ENCODE peak calls at places on chromosomes 7 and 10, in six cellular contexts. Y is heart left ventricle, J is HL-60, U is brain microvascular endothelial cell, W is astrocyte, A is Panc1. Z is an unnamed sample.

GRCh38 chr7:128209229-128210035 is 31.6 kb upstream of the LEP start:
- DNase-seq in A (peak; percentile 78), Y (peak; percentile 53), J (peak; percentile 73), W (peak; percentile 49), U (peak; percentile 64), Z (peak; percentile 26)

GRCh38 chr10:78394050-78394449 is 360.4 kb downstream of the RPS24 start:
- DNase-seq in Y (no peak), U (no peak), J (no peak), A (no peak), W (no peak), Z (no peak)

GRCh38 chr10:7199152-7199760 is 211.6 kb downstream of the SFMBT2 start:
- DNase-seq in W (peak; percentile 80), Y (no peak), J (no peak), A (no peak), U (no peak), Z (no peak)

GRCh38 chr7:41695661-41696322 is 7.1 kb downstream of the INHBA start:
- DNase-seq in Y (no peak), J (no peak), A (no peak), U (peak; percentile 77), W (peak; percentile 89), Z (no peak)

GRCh38 chr10:59870152-59870551 is 36.2 kb downstream of the CCDC6 start:
- DNase-seq in A (no peak), U (no peak), Y (no peak), W (no peak), J (no peak), Z (no peak)

GRCh38 chr7:99314504-99314903 is 11.2 kb upstream of the ARPC1A start:
- DNase-seq in J (no peak), W (no peak), U (no peak), Y (no peak), A (no peak), Z (no peak)

GRCh38 chr10:74113546-74113945 is 37.1 kb downstream of the AP3M1 start:
- DNase-seq in U (no peak), W (no peak), A (no peak), Y (no peak), J (no peak), Z (no peak)

GRCh38 chr7:44278451-44279161 is 46.8 kb downstream of the CAMK2B start:
- DNase-seq in W (peak; percentile 11), A (no peak), Y (peak; percentile 4), U (peak; percentile 12), J (no peak), Z (no peak)

GRCh38 chr10:102117391-102118159 is 2.6 kb downstream of the LDB1 start:
- DNase-seq in A (no peak), J (peak; percentile 95), W (peak; percentile 48), Y (peak; percentile 90), U (no peak), Z (no peak)

GRCh38 chr7:32957326-32958045 is at the start of gene FKBP9:
- DNase-seq in Y (peak; percentile 85), U (peak; percentile 53), W (peak; percentile 76), A (peak; percentile 42), J (peak; percentile 30), Z (no peak)
- H3K4me3 ChIP-seq in Y (peak within 1 kb of the TSS; percentile 79), U (peak within 1 kb of the TSS; percentile 83), W (peak within 1 kb of the TSS; percentile 83), A (peak within 1 kb of the TSS; percentile 92), J (peak within 1 kb of the TSS; percentile 57), Z (peak within 1 kb of the TSS; percentile 69)

GRCh38 chr10:26555719-26556368 is 117.7 kb downstream of the APBB1IP start:
- DNase-seq in Y (peak; percentile 33), A (no peak), U (no peak), J (peak; percentile 90), W (peak; percentile 58), Z (no peak)

GRCh38 chr10:26554246-26554645 is 116.1 kb downstream of the APBB1IP start:
- DNase-seq in W (no peak), Y (no peak), U (no peak), J (no peak), A (no peak), Z (no peak)

GRCh38 chr10:26550774-26551526 is 112.8 kb downstream of the APBB1IP start:
- DNase-seq in U (no peak), J (no peak), A (no peak), W (no peak), Y (no peak), Z (peak; percentile 55)
- TF ChIP-seq CTCF in U (peak; percentile 36), J (no peak), A (peak; percentile 13), W (no peak), Y (no peak), Z (peak; percentile 42)

DNA sequence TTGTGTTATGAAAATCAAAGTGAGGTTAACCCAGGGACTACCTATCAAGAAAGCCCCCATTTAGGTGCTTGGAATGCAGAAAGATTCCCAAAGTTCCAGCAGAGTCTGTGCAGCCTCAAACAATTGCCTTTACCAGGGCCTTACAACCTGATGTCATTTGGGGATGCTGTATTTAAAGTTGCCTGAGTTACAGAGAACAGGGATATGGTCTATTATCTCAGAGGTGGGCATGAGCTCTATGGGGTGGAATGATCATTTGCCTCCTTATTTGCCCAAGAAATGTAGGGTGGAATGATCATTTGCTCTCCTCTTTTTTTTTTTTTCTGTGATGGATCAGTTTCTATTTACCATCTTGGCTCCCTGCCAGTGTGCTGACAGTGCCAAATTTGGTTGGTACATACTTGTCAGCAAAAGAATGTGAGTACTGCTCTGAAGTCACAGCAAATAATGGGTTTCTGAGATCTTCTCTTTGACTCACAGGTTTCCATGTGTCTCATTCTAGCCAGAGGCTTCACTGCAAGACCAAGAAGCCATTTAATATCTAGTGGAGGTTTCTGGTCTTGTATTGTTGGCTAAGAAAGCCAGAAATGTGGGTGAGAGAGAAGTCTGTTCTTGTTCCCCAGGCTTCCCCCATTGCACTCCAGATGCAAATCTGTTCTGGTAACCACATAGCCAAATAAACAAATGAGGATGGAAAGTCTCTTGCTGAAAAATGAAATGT is 45.5 kb upstream of the ZNRF2 start:
- DNase-seq in J (no peak), Y (peak; percentile 38), W (peak; percentile 55), A (no peak), U (no peak), Z (peak; percentile 62)
- H3K4me3 ChIP-seq in J (no peak overlapping the region), Y (no peak overlapping the region), W (no peak overlapping the region), A (no peak overlapping the region), U (no peak overlapping the region), Z (no peak overlapping the region)

GRCh38 chr7:103571591-103571990 is 125.6 kb upstream of the SLC26A5 start:
- DNase-seq in J (no peak), A (no peak), Y (no peak), W (no peak), U (no peak), Z (no peak)

GRCh38 chr7:103574536-103574935 is 128.5 kb upstream of the SLC26A5 start:
- DNase-seq in A (no peak), Y (no peak), W (no peak), J (no peak), U (no peak), Z (no peak)

GRCh38 chr7:103576616-103577015 is 130.6 kb upstream of the SLC26A5 start:
- DNase-seq in Y (no peak), U (no peak), W (no peak), A (no peak), J (no peak), Z (no peak)

GRCh38 chr7:103577059-103577458 is 131.1 kb upstream of the SLC26A5 start:
- DNase-seq in Y (no peak), A (no peak), U (no peak), W (no peak), J (no peak), Z (no peak)

GRCh38 chr7:103573479-103574058 is 127.6 kb upstream of the SLC26A5 start:
- DNase-seq in A (peak; percentile 22), U (no peak), W (peak; percentile 12), Y (no peak), J (no peak), Z (peak; percentile 2)
- TF ChIP-seq CTCF in A (peak; percentile 62), U (peak; percentile 15), W (peak; percentile 32), Y (peak; percentile 55), J (no peak), Z (peak; percentile 20)

GRCh38 chr7:75793676-75794075 is 19.9 kb downstream of the CCL24 start:
- DNase-seq in Y (no peak), W (no peak), U (no peak), A (no peak), J (no peak), Z (no peak)

GRCh38 chr7:75796420-75796819 is 17.2 kb downstream of the CCL24 start:
- DNase-seq in Y (no peak), J (no peak), A (no peak), W (no peak), U (no peak), Z (no peak)

GRCh38 chr7:75798770-75799169 is 14.8 kb downstream of the CCL24 start:
- DNase-seq in W (no peak), Y (no peak), A (no peak), U (no peak), J (no peak), Z (no peak)

DNA sequence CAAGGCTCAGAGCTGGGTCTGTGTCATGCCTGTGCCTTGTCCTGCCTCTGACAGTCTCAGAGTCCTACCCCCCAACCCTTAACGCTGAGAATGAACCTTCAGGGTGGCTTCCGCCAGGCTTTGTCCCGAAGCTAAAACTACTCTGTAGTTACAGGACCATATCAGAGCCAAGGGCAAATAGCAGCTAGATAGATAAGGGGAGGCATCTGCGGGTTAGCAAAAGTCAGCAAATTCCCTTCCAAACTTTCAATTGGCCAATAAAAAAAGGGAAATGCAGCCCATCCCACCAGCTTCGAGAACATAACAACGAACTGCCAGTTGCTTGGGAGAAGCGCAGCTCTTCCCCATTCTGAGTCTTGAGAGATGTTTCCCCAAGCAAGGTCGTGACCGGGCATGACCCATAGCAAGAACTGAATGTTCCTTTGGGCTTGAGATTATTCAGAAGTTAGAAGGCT is 17.7 kb downstream of the CCL24 start:
- DNase-seq in A (no peak), J (peak; percentile 71), Y (peak; percentile 43), U (no peak), W (no peak), Z (no peak)
- H3K4me3 ChIP-seq in A (no peak overlapping the region), J (no peak overlapping the region), Y (no peak overlapping the region), U (no peak overlapping the region), W (no peak overlapping the region), Z (no peak overlapping the region)

DNA sequence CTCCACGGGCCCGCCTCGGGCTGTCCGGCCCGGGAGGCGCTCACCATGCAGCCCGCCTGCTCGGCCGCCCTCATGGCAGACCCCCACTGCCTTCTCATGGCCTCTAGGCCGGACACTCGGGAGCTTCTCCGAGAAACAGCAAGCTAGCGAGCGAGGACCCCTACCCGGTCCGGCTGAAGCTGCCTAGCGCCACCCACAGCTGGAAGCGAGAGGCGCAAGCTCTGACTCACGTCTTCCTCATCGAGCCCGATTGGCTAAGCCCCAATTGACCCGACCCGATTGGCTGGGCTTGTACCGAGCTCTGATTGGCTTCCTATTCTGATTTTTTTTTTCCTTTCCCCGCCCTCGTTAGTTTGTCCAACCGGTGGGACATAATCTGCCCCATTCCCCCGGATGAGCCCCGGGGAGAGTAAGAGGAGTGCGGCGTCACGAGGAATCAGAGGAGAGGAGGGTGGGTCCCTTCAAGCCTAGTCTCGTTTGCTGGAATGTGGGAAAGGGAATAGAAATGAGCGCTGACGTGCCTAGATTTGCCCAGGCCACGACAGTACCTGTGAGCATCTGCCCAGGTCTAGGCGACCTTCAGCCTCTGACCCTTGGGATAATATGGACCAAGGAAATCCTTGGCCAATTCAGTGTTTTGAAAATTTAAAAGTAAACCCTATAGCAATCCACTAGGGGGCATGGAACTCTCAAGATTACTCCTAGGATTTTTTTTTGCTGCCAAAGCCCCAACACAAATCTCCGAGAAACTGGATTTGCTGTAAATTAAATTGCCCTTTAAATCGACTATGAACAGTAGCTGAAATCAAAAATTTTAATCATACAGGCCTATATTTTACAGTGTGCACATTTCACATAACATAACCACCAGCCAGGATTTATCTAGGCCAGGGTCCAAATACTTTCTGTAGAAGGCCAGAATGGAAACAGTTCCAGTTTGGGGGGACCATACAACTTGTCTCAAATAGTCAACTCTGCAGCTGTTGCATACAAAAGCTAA is at the start of gene TYSND1:
- DNase-seq in J (peak; percentile 97), A (peak; percentile 93), W (peak; percentile 94), Y (peak; percentile 97), U (peak; percentile 97), Z (peak; percentile 94)
- TF ChIP-seq CTCF in J (peak; percentile 63), A (peak; percentile 92), W (peak; percentile 60), Y (peak; percentile 64), U (peak; percentile 83), Z (peak; percentile 92)

GRCh38 chr10:119370046-119370770 is 162.8 kb downstream of the GRK5 start:
- DNase-seq in A (no peak), J (no peak), W (peak; percentile 59), U (peak; percentile 85), Y (peak; percentile 69), Z (no peak)
- H3K4me3 ChIP-seq in A (no peak overlapping the region), J (no peak overlapping the region), W (peak overlapping the region; percentile 35), U (peak overlapping the region; percentile 33), Y (peak overlapping the region; percentile 11), Z (no peak overlapping the region)